ENCODE peak calls at places on chromosomes 16 and 17, in eight cellular contexts. Z, M, W, H, L, R, J and O are unnamed samples.

GRCh38 chr16:54411555-54411954 is 125.0 kb upstream of the IRX3 start:
- DNase-seq in M (no peak), J (no peak), Z (no peak), L (no peak), R (no peak), H (no peak), W (no peak), O (no peak)

GRCh38 chr17:44733753-44734152 is 25.0 kb upstream of the ADAM11 start:
- DNase-seq in M (no peak), J (no peak), L (no peak), Z (no peak), R (no peak), W (no peak), H (no peak), O (no peak)

GRCh38 chr17:78125138-78125913 is 3.2 kb downstream of the TMC6 start:
- DNase-seq in Z (no peak), J (no peak), R (no peak), W (peak; percentile 78), L (no peak), H (no peak), M (no peak), O (no peak)

GRCh38 chr17:36980281-36980761 is 31.6 kb downstream of the AATF start:
- DNase-seq in W (no peak), R (no peak), J (no peak), H (no peak), L (no peak), Z (no peak), M (peak; percentile 2), O (no peak)

GRCh38 chr17:73586921-73587680 is 57.1 kb downstream of the SDK2 start:
- DNase-seq in J (no peak), Z (no peak), R (no peak), L (peak; percentile 66), W (peak; percentile 60), M (peak; percentile 22), H (no peak), O (no peak)

GRCh38 chr17:4934173-4934979 is 2.3 kb downstream of the GP1BA start:
- DNase-seq in J (peak; percentile 33), M (peak; percentile 63), Z (no peak), W (peak; percentile 78), R (no peak), H (no peak), L (peak; percentile 71), O (no peak)

GRCh38 chr17:73166731-73167581 is 2.1 kb downstream of the SSTR2 start:
- DNase-seq in Z (no peak), M (peak; percentile 23), H (no peak), L (no peak), W (no peak), J (no peak), R (no peak), O (no peak)

GRCh38 chr16:85569615-85570212 is 43.4 kb upstream of the GSE1 start:
- DNase-seq in H (no peak), W (peak; percentile 65), Z (no peak), J (peak; percentile 50), R (peak; percentile 40), L (no peak), M (peak; percentile 47), O (no peak)

GRCh38 chr17:15892679-15893332 is 52.1 kb upstream of the ADORA2B start:
- DNase-seq in J (peak; percentile 34), H (no peak), W (no peak), Z (no peak), R (no peak), M (no peak), L (no peak), O (no peak)

GRCh38 chr16:25065899-25066298 is 45.6 kb upstream of the LCMT1 start:
- DNase-seq in R (no peak), L (no peak), J (no peak), Z (no peak), H (no peak), W (no peak), M (no peak), O (no peak)

DNA sequence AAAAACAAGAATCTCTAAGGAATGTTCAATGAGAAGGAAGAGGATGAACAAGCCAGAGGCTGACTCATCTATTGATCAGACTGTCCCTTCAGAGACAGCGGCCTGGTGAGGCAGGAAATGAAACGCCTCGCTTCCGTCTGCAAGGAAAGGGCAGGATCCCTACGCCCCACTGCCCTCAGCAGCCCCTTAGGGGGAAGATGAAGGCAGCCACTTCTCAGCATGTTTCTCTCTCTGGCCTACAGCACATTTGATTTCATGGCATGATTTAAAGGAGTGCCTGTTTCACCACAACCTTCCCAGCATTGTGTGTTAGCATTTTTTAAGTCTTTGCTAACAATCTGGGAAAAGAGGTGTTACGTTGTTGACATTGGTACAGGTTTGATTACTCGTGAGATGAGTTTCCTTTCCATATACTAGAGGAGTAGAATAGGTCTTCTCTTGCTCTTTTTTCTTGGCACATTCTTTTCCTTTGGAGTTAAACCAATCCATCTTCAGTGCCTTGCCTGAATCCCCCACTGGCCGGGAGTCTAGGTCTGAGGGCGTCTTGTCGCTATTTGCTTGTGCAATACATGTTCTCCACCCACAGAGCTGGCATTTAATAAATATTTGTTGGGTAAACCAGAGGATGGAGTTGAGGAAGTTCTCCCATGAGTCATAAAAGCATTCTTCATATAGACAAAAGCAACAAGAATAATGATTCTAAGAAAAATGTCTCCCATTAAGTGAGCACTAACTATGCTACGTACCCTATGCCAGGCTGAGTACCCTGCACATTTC is 47.4 kb downstream of the RBFOX3 start:
- DNase-seq in W (no peak), J (no peak), Z (no peak), M (peak; percentile 32), R (no peak), L (no peak), H (no peak), O (no peak)
- H3K27me3 ChIP-seq in W (no peaks in the 10 kb centered on the region), J (no peaks in the 10 kb centered on the region), Z (no peaks in the 10 kb centered on the region), M (no peaks in the 10 kb centered on the region), R (peaks cover 10% of the 10 kb centered on the region), L (peaks cover 74% of the 10 kb centered on the region), H (no peaks in the 10 kb centered on the region), O (peaks cover 3% of the 10 kb centered on the region)

DNA sequence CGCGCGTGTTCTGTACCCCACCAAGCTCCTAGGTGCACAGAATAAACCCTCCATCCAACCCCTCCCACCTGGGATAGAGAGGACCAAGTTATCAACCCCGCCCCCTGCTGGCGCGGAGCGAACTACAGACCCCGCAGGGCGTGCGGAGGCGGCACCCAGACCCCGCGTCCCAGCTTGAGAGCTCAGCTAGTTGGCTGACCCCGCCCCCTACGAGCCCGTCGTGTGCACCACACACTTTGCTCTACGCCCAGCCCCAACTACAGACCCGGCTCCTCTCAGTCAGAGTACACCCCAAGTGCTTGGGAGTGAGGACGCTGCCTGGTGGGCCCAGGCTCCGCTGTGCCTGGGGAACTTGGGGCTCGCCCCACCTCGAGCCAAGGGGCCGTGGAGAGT is 1.5 kb downstream of the GRIN2A start:
- DNase-seq in R (no peak), H (no peak), L (peak; percentile 64), J (peak; percentile 29), Z (no peak), W (peak; percentile 76), M (peak; percentile 39), O (no peak)
- H3K27me3 ChIP-seq in R (no peaks in the 10 kb centered on the region), H (no peaks in the 10 kb centered on the region), L (peaks cover 76% of the 10 kb centered on the region), J (peaks cover 33% of the 10 kb centered on the region), Z (peaks cover 7% of the 10 kb centered on the region), W (peaks cover 23% of the 10 kb centered on the region), M (peaks cover 23% of the 10 kb centered on the region), O (peaks cover 15% of the 10 kb centered on the region)

GRCh38 chr17:74892974-74893911 is at the start of gene FADS6:
- DNase-seq in H (no peak), L (no peak), W (no peak), Z (no peak), J (no peak), M (peak; percentile 4), R (no peak), O (no peak)
- H3K27me3 ChIP-seq in H (no peaks in the 10 kb centered on the region), L (peaks cover 63% of the 10 kb centered on the region), W (peaks cover 39% of the 10 kb centered on the region), Z (no peaks in the 10 kb centered on the region), J (no peaks in the 10 kb centered on the region), M (peaks cover 69% of the 10 kb centered on the region), R (peaks cover 22% of the 10 kb centered on the region), O (peaks cover 21% of the 10 kb centered on the region)

DNA sequence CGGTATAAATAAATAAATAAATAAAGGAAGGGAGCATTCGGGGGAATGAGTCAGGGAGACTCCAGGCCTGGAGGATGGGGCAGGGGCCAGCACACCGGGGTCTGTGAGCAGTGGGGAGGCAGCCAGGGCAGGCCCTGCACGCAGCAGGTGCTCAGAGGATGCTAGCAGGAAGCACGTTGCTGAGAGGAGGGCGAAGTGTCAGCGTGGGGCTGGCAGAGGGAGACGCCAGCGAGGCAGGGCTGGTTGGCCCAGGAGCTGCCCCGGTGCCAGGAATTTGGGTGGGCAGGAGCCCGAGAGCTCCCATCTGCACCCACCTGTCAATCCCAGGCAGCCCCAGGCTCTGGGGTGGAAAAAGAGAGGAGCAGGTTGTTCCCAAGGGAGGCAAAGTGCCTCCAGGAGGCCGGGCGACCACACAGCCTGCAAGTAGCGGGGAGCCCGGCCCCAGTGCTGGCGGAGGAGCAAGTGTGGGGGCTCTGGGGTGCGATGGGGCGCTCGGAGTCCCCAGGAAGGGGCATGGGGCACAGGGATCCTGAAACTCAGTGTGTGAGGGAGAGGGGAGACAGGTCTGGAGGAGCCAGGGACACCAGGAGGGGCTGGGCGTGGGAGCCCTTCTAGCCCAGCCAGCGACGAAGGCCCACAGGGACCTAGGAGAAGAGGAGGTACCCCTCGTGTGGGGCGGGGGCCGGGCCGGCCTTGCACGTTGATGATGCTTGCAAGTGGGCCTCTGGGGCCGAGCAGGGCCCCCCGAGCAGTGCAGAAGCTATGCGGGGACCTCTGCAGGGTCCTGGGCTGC is 28.0 kb downstream of the SOX8 start:
- DNase-seq in J (no peak), H (no peak), M (no peak), W (no peak), L (no peak), Z (no peak), R (no peak), O (no peak)
- H3K27me3 ChIP-seq in J (no peaks in the 10 kb centered on the region), H (no peaks in the 10 kb centered on the region), M (peaks cover 16% of the 10 kb centered on the region), W (peaks cover 9% of the 10 kb centered on the region), L (peaks cover 24% of the 10 kb centered on the region), Z (no peaks in the 10 kb centered on the region), R (no peaks in the 10 kb centered on the region), O (peaks cover 5% of the 10 kb centered on the region)

GRCh38 chr17:79527286-79527685 is 83.6 kb downstream of the RBFOX3 start:
- DNase-seq in Z (no peak), M (no peak), J (no peak), L (no peak), R (no peak), H (no peak), W (no peak), O (no peak)
- H3K27me3 ChIP-seq in Z (peaks cover 7% of the 10 kb centered on the region), M (peaks cover 43% of the 10 kb centered on the region), J (peaks cover 7% of the 10 kb centered on the region), L (peaks cover 62% of the 10 kb centered on the region), R (peaks cover 4% of the 10 kb centered on the region), H (no peaks in the 10 kb centered on the region), W (no peaks in the 10 kb centered on the region), O (no peaks in the 10 kb centered on the region)

GRCh38 chr17:58267347-58268324 is 13.1 kb downstream of the MPO start:
- DNase-seq in H (no peak), L (no peak), J (no peak), R (no peak), W (no peak), M (no peak), Z (no peak), O (no peak)
- H3K27me3 ChIP-seq in H (no peaks in the 10 kb centered on the region), L (peaks cover 23% of the 10 kb centered on the region), J (no peaks in the 10 kb centered on the region), R (peaks cover 12% of the 10 kb centered on the region), W (no peaks in the 10 kb centered on the region), M (peaks cover 31% of the 10 kb centered on the region), Z (no peaks in the 10 kb centered on the region), O (no peaks in the 10 kb centered on the region)

GRCh38 chr16:46947900-46948547 is 25.4 kb downstream of the DNAJA2 start:
- DNase-seq in L (no peak), H (no peak), M (peak; percentile 69), W (no peak), J (no peak), Z (no peak), R (no peak), O (no peak)
- H3K27me3 ChIP-seq in L (no peaks in the 10 kb centered on the region), H (no peaks in the 10 kb centered on the region), M (no peaks in the 10 kb centered on the region), W (no peaks in the 10 kb centered on the region), J (no peaks in the 10 kb centered on the region), Z (no peaks in the 10 kb centered on the region), R (no peaks in the 10 kb centered on the region), O (no peaks in the 10 kb centered on the region)